ENCODE peak calls at places on chromosomes 6 and 20, in five cellular contexts. One of them, this sample, is unnamed. For H3K4me1, the result is how much of the 10 kb centered on the place peaks cover.

GRCh38 chr6:105954148-105954547 is 132.0 kb upstream of the PRDM1 start:
- DNase-seq in HepG2: no peak
- DNase-seq in GM12878: no peak
- DNase-seq in SK-N-SH: no peak
- DNase-seq in HCT116: no peak
- DNase-seq in this sample: no peak

GRCh38 chr6:119978274-119978889 is 628.8 kb upstream of the MAN1A1 start:
- DNase-seq in SK-N-SH: peak
- DNase-seq in HepG2: peak
- DNase-seq in HCT116: no peak
- DNase-seq in GM12878: no peak
- DNase-seq in this sample: no peak

GRCh38 chr6:12103158-12103557 is 91.0 kb downstream of the HIVEP1 start:
- DNase-seq in SK-N-SH: peak
- DNase-seq in GM12878: no peak
- DNase-seq in HCT116: no peak
- DNase-seq in HepG2: no peak
- DNase-seq in this sample: peak

GRCh38 chr20:63747622-63748355 is 8.2 kb downstream of the SLC2A4RG start:
- DNase-seq in HepG2: no peak
- DNase-seq in HCT116: no peak
- DNase-seq in GM12878: no peak
- DNase-seq in SK-N-SH: peak
- DNase-seq in this sample: no peak

GRCh38 chr20:4084721-4085120 is 69.4 kb upstream of the RNF24 start:
- DNase-seq in GM12878: no peak
- DNase-seq in HCT116: no peak
- DNase-seq in HepG2: no peak
- DNase-seq in SK-N-SH: no peak
- DNase-seq in this sample: no peak

GRCh38 chr6:169884158-169884557 is 132.7 kb downstream of the ERMARD start:
- DNase-seq in SK-N-SH: peak
- DNase-seq in GM12878: no peak
- DNase-seq in HCT116: no peak
- DNase-seq in HepG2: no peak
- DNase-seq in this sample: no peak

GRCh38 chr6:81755536-81755935 is 3.1 kb upstream of the TENT5A start:
- DNase-seq in GM12878: no peak
- DNase-seq in SK-N-SH: no peak
- DNase-seq in HCT116: no peak
- DNase-seq in HepG2: no peak
- DNase-seq in this sample: no peak

GRCh38 chr20:51712501-51713212 is 55.5 kb downstream of the ATP9A start:
- DNase-seq in HepG2: peak
- DNase-seq in SK-N-SH: peak
- DNase-seq in HCT116: peak
- DNase-seq in GM12878: no peak
- DNase-seq in this sample: no peak

GRCh38 chr20:61671559-61671958 is 394.1 kb downstream of the TAF4 start:
- DNase-seq in HCT116: no peak
- DNase-seq in GM12878: no peak
- DNase-seq in SK-N-SH: no peak
- DNase-seq in HepG2: no peak
- DNase-seq in this sample: no peak

GRCh38 chr20:56566621-56567020 is 33.6 kb downstream of the FAM209B start:
- DNase-seq in GM12878: no peak
- DNase-seq in SK-N-SH: no peak
- DNase-seq in HCT116: no peak
- DNase-seq in HepG2: peak
- DNase-seq in this sample: no peak

GRCh38 chr6:138576303-138576702 is 77.0 kb upstream of the NHSL1 start:
- DNase-seq in SK-N-SH: no peak
- DNase-seq in HCT116: no peak
- DNase-seq in HepG2: no peak
- DNase-seq in GM12878: no peak
- DNase-seq in this sample: no peak

GRCh38 chr6:1081566-1081965 is 230.3 kb upstream of the FOXQ1 start:
- DNase-seq in GM12878: no peak
- DNase-seq in HepG2: no peak
- DNase-seq in HCT116: no peak
- DNase-seq in SK-N-SH: no peak
- DNase-seq in this sample: no peak

GRCh38 chr6:32741203-32741960 is at the start of gene HLA-DQA2:
- DNase-seq in GM12878: no peak
- DNase-seq in HCT116: no peak
- DNase-seq in HepG2: no peak
- DNase-seq in SK-N-SH: no peak
- DNase-seq in this sample: no peak

GRCh38 chr6:11160199-11160598 is 48.7 kb upstream of the ERVFRD-1 start:
- DNase-seq in HCT116: no peak
- DNase-seq in SK-N-SH: no peak
- DNase-seq in HepG2: no peak
- DNase-seq in GM12878: no peak
- DNase-seq in this sample: no peak

GRCh38 chr6:161836643-161837448 is 563.0 kb upstream of the AGPAT4 start:
- DNase-seq in SK-N-SH: no peak
- DNase-seq in HCT116: peak
- DNase-seq in GM12878: no peak
- DNase-seq in HepG2: peak
- DNase-seq in this sample: no peak

GRCh38 chr6:151387581-151387980 is 3.8 kb downstream of the ZBTB2 start:
- DNase-seq in GM12878: no peak
- DNase-seq in SK-N-SH: no peak
- DNase-seq in HepG2: no peak
- DNase-seq in HCT116: no peak
- DNase-seq in this sample: no peak

GRCh38 chr6:33885121-33886057 is 81.6 kb upstream of the MLN start:
- DNase-seq in GM12878: no peak
- DNase-seq in SK-N-SH: no peak
- DNase-seq in HepG2: no peak
- DNase-seq in HCT116: peak
- DNase-seq in this sample: no peak

GRCh38 chr6:55758156-55758942 is 117.0 kb downstream of the BMP5 start:
- DNase-seq in SK-N-SH: no peak
- DNase-seq in GM12878: no peak
- DNase-seq in HCT116: no peak
- DNase-seq in HepG2: peak
- DNase-seq in this sample: no peak

GRCh38 chr6:113719056-113719455 is 138.1 kb upstream of the MARCKS start:
- DNase-seq in HepG2: no peak
- DNase-seq in SK-N-SH: no peak
- DNase-seq in GM12878: no peak
- DNase-seq in HCT116: peak
- DNase-seq in this sample: no peak

GRCh38 chr20:21125072-21125848 is 622 bp upstream of the KIZ start:
- DNase-seq in GM12878: no peak
- DNase-seq in SK-N-SH: peak
- DNase-seq in HCT116: peak
- DNase-seq in HepG2: peak
- DNase-seq in this sample: no peak

GRCh38 chr6:37324131-37325033 is 29.4 kb upstream of the RNF8 start:
- DNase-seq in GM12878: no peak
- DNase-seq in SK-N-SH: no peak
- DNase-seq in HepG2: no peak
- DNase-seq in HCT116: peak
- DNase-seq in this sample: no peak

GRCh38 chr6:117601811-117602150 is 530 bp downstream of the GOPC start:
- DNase-seq in SK-N-SH: no peak
- DNase-seq in HCT116: no peak
- DNase-seq in GM12878: no peak
- DNase-seq in HepG2: no peak
- DNase-seq in this sample: peak

GRCh38 chr20:17558154-17558940 is 11.5 kb upstream of the DSTN start:
- DNase-seq in GM12878: no peak
- DNase-seq in SK-N-SH: no peak
- DNase-seq in HepG2: peak
- DNase-seq in HCT116: peak
- DNase-seq in this sample: peak

GRCh38 chr6:96571551-96571950 is 8.6 kb downstream of the FHL5 start:
- DNase-seq in HepG2: no peak
- DNase-seq in HCT116: no peak
- DNase-seq in SK-N-SH: no peak
- DNase-seq in GM12878: no peak
- DNase-seq in this sample: no peak

GRCh38 chr6:105844275-105844848 is 241.8 kb upstream of the PRDM1 start:
- DNase-seq in HCT116: no peak
- DNase-seq in GM12878: no peak
- DNase-seq in HepG2: no peak
- DNase-seq in SK-N-SH: no peak
- DNase-seq in this sample: no peak

GRCh38 chr20:32249030-32249738 is 28.3 kb upstream of the KIF3B start:
- DNase-seq in GM12878: no peak
- DNase-seq in SK-N-SH: no peak
- DNase-seq in HepG2: no peak
- DNase-seq in HCT116: no peak
- DNase-seq in this sample: no peak

GRCh38 chr20:33862709-33863403 is 51.7 kb downstream of the CHMP4B start:
- DNase-seq in HCT116: no peak
- DNase-seq in GM12878: no peak
- DNase-seq in HepG2: peak
- DNase-seq in SK-N-SH: peak
- DNase-seq in this sample: peak

GRCh38 chr6:797479-798077 is 104.6 kb upstream of the EXOC2 start:
- DNase-seq in SK-N-SH: peak
- DNase-seq in HepG2: peak
- DNase-seq in HCT116: peak
- DNase-seq in GM12878: no peak
- DNase-seq in this sample: peak

GRCh38 chr6:153976921-153977693 is 61.9 kb upstream of the OPRM1 start:
- DNase-seq in HepG2: no peak
- DNase-seq in SK-N-SH: peak
- DNase-seq in HCT116: no peak
- DNase-seq in GM12878: peak
- DNase-seq in this sample: no peak

GRCh38 chr6:33433001-33433559 is 13.2 kb downstream of the SYNGAP1 start:
- DNase-seq in SK-N-SH: peak
- DNase-seq in GM12878: no peak
- DNase-seq in HCT116: no peak
- DNase-seq in HepG2: no peak
- DNase-seq in this sample: no peak

GRCh38 chr6:51893356-51893755 is 194.1 kb downstream of the PKHD1 start:
- DNase-seq in SK-N-SH: no peak
- DNase-seq in HepG2: no peak
- DNase-seq in GM12878: no peak
- DNase-seq in HCT116: no peak
- DNase-seq in this sample: no peak

GRCh38 chr6:125019873-125020272 is 57.6 kb downstream of the RNF217 start:
- DNase-seq in GM12878: no peak
- DNase-seq in HCT116: no peak
- DNase-seq in HepG2: no peak
- DNase-seq in SK-N-SH: no peak
- DNase-seq in this sample: no peak

GRCh38 chr6:155103816-155104366 is 108.8 kb downstream of the TIAM2 start:
- DNase-seq in HepG2: no peak
- DNase-seq in GM12878: no peak
- DNase-seq in SK-N-SH: no peak
- DNase-seq in HCT116: no peak
- DNase-seq in this sample: no peak

GRCh38 chr6:145668844-145669243 is 66.5 kb downstream of the EPM2A start:
- DNase-seq in HepG2: no peak
- DNase-seq in SK-N-SH: no peak
- DNase-seq in HCT116: no peak
- DNase-seq in GM12878: no peak
- DNase-seq in this sample: no peak

GRCh38 chr6:2902470-2902762 is 693 bp downstream of the SERPINB9 start:
- DNase-seq in HepG2: no peak
- DNase-seq in GM12878: no peak
- DNase-seq in SK-N-SH: no peak
- DNase-seq in HCT116: no peak
- DNase-seq in this sample: no peak

GRCh38 chr6:108921547-108922331 is 73.5 kb downstream of the ARMC2 start:
- DNase-seq in HCT116: no peak
- DNase-seq in SK-N-SH: no peak
- DNase-seq in GM12878: no peak
- DNase-seq in HepG2: no peak
- DNase-seq in this sample: no peak
- TF ChIP-seq ZBTB33 in HCT116: no peak
- TF ChIP-seq ZBTB33 in SK-N-SH: no peak
- TF ChIP-seq ZBTB33 in GM12878: no peak
- TF ChIP-seq ZBTB33 in HepG2: no peak
- TF ChIP-seq ZBTB33 in this sample: no peak

GRCh38 chr6:139887275-139887674 is 512.8 kb upstream of the CITED2 start:
- DNase-seq in HepG2: no peak
- DNase-seq in GM12878: no peak
- DNase-seq in SK-N-SH: no peak
- DNase-seq in HCT116: no peak
- DNase-seq in this sample: no peak

GRCh38 chr6:139891471-139891870 is 517.0 kb upstream of the CITED2 start:
- DNase-seq in HCT116: no peak
- DNase-seq in HepG2: no peak
- DNase-seq in SK-N-SH: no peak
- DNase-seq in GM12878: no peak
- DNase-seq in this sample: no peak

GRCh38 chr6:139886396-139886795 is 511.9 kb upstream of the CITED2 start:
- DNase-seq in SK-N-SH: no peak
- DNase-seq in GM12878: no peak
- DNase-seq in HCT116: no peak
- DNase-seq in HepG2: no peak
- DNase-seq in this sample: no peak

GRCh38 chr6:139883776-139884175 is 509.3 kb upstream of the CITED2 start:
- DNase-seq in GM12878: no peak
- DNase-seq in SK-N-SH: no peak
- DNase-seq in HCT116: no peak
- DNase-seq in HepG2: no peak
- DNase-seq in this sample: no peak

GRCh38 chr6:139888691-139889122 is 514.3 kb upstream of the CITED2 start:
- DNase-seq in GM12878: no peak
- DNase-seq in HepG2: no peak
- DNase-seq in SK-N-SH: no peak
- DNase-seq in HCT116: no peak
- DNase-seq in this sample: no peak
- H3K4me1 ChIP-seq in GM12878: under half
- H3K4me1 ChIP-seq in HepG2: under half
- H3K4me1 ChIP-seq in SK-N-SH: under half
- H3K4me1 ChIP-seq in HCT116: under half
- H3K4me1 ChIP-seq in this sample: under half

GRCh38 chr20:12965880-12966270 is 42.9 kb upstream of the SPTLC3 start:
- DNase-seq in SK-N-SH: no peak
- DNase-seq in GM12878: no peak
- DNase-seq in HCT116: no peak
- DNase-seq in HepG2: no peak
- DNase-seq in this sample: no peak
- TF ChIP-seq ZBTB33 in SK-N-SH: no peak
- TF ChIP-seq ZBTB33 in GM12878: no peak
- TF ChIP-seq ZBTB33 in HCT116: no peak
- TF ChIP-seq ZBTB33 in HepG2: no peak
- TF ChIP-seq ZBTB33 in this sample: no peak

DNA sequence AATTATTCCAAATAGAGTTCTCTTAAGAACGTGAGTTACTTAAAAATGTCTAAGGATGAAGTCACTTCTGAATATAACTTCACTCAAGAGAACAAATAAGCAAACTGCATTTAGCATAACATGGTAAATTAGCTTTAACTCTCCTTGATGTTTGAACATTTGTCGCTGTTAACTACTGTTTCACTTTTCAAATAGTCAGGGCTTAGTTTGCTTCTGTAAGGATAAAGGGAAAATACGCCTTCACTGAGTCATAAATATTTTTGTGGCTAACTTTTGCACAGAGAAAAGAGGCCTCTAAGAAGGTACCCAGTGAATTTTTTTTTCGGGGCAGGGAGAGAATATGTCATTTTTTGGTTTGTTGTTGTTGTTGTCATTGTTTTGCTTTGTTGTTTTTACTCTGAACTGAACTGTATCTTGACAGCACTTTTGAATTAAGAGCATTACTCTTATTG is 8.1 kb downstream of the PTPN1 start:
- DNase-seq in HCT116: no peak
- DNase-seq in SK-N-SH: no peak
- DNase-seq in GM12878: no peak
- DNase-seq in HepG2: no peak
- DNase-seq in this sample: no peak
- H3K4me1 ChIP-seq in HCT116: under half
- H3K4me1 ChIP-seq in SK-N-SH: half or more
- H3K4me1 ChIP-seq in GM12878: half or more
- H3K4me1 ChIP-seq in HepG2: under half
- H3K4me1 ChIP-seq in this sample: under half

This sample was measured in K562.